ENCODE peak calls at places on chromosomes 2 and 18, in eight cellular contexts. M is PC-3, S is GM23338, G is OCI-LY7, R is MM.1S, H is neural progenitor cell, C is hepatocyte, X is SK-N-SH. T is an unnamed sample.

GRCh38 chr2:96116879-96117533 is 635 bp upstream of the ADRA2B start:
- DNase-seq in M (peak), S (peak), G (peak), R (peak), H (peak), C (peak), X (peak), T (no peak)

GRCh38 chr2:188765522-188765921 is 208.7 kb upstream of the COL3A1 start:
- DNase-seq in M (peak), S (peak), G (peak), R (no peak), H (peak), C (peak), X (no peak), T (peak)

GRCh38 chr2:67322361-67323001 is 74.7 kb upstream of the ETAA1 start:
- DNase-seq in M (peak), S (peak), G (no peak), R (peak), H (peak), C (peak), X (peak), T (peak)

GRCh38 chr2:220491633-220492032 is 864.2 kb downstream of the SLC4A3 start:
- DNase-seq in M (no peak), S (no peak), G (no peak), R (no peak), H (no peak), C (no peak), X (no peak), T (no peak)

GRCh38 chr2:226131299-226131784 is 668.3 kb downstream of the IRS1 start:
- DNase-seq in M (no peak), S (no peak), G (no peak), R (no peak), H (no peak), C (no peak), X (no peak), T (no peak)

GRCh38 chr18:45255142-45255890 is 360.0 kb upstream of the SLC14A2 start:
- DNase-seq in M (peak), S (peak), G (no peak), R (no peak), H (peak), C (peak), X (no peak), T (no peak)

GRCh38 chr18:49650426-49650891 is 88.6 kb downstream of the LIPG start:
- DNase-seq in M (peak), S (no peak), G (no peak), R (no peak), H (no peak), C (no peak), X (no peak), T (no peak)

GRCh38 chr18:47040982-47041381 is 5.6 kb upstream of the ELOA2 start:
- DNase-seq in M (no peak), S (no peak), G (no peak), R (no peak), H (no peak), C (no peak), X (no peak), T (no peak)

GRCh38 chr2:191604154-191604553 is 73.8 kb upstream of the NABP1 start:
- DNase-seq in M (no peak), S (no peak), G (no peak), R (no peak), H (no peak), C (no peak), X (no peak), T (no peak)

GRCh38 chr2:165016772-165017411 is 61.6 kb upstream of the SLC38A11 start:
- DNase-seq in M (peak), S (peak), G (peak), R (peak), H (peak), C (peak), X (peak), T (peak)

GRCh38 chr2:217706513-217706912 is 296.3 kb downstream of the TNS1 start:
- DNase-seq in M (no peak), S (no peak), G (no peak), R (no peak), H (no peak), C (no peak), X (no peak), T (no peak)

GRCh38 chr2:240217431-240218301 is 77.2 kb upstream of the OTOS start:
- DNase-seq in M (no peak), S (no peak), G (peak), R (no peak), H (no peak), C (no peak), X (no peak), T (peak)

GRCh38 chr2:128641421-128642095 is 322.9 kb upstream of the HS6ST1 start:
- DNase-seq in M (no peak), S (no peak), G (no peak), R (no peak), H (no peak), C (no peak), X (no peak), T (no peak)

GRCh38 chr2:99697811-99698568 is 208.2 kb upstream of the REV1 start:
- DNase-seq in M (peak), S (no peak), G (no peak), R (no peak), H (no peak), C (no peak), X (no peak), T (no peak)

GRCh38 chr18:76795981-76796380 is 26.4 kb upstream of the ZNF236 start:
- DNase-seq in M (no peak), S (peak), G (no peak), R (no peak), H (no peak), C (no peak), X (no peak), T (no peak)

GRCh38 chr18:63590966-63591695 is 4.0 kb downstream of the SERPINB13 start:
- DNase-seq in M (no peak), S (no peak), G (no peak), R (no peak), H (no peak), C (no peak), X (no peak), T (no peak)

GRCh38 chr2:98749053-98749450 is 18.1 kb upstream of the MGAT4A start:
- DNase-seq in M (no peak), S (no peak), G (peak), R (no peak), H (no peak), C (no peak), X (no peak), T (no peak)

GRCh38 chr2:201715459-201715858 is 17.0 kb upstream of the MPP4 start:
- DNase-seq in M (no peak), S (no peak), G (no peak), R (no peak), H (no peak), C (peak), X (no peak), T (no peak)

GRCh38 chr2:220445429-220446105 is 818.1 kb downstream of the SLC4A3 start:
- DNase-seq in M (peak), S (no peak), G (no peak), R (no peak), H (no peak), C (no peak), X (no peak), T (no peak)

GRCh38 chr2:84495539-84496146 is 20.7 kb upstream of the DNAH6 start:
- DNase-seq in M (peak), S (peak), G (peak), R (peak), H (peak), C (peak), X (peak), T (peak)

GRCh38 chr18:48059363-48060109 is 129.1 kb upstream of the SMAD2 start:
- DNase-seq in M (no peak), S (peak), G (no peak), R (no peak), H (peak), C (peak), X (peak), T (no peak)

GRCh38 chr2:126752876-126753275 is 96.9 kb downstream of the GYPC start:
- DNase-seq in M (no peak), S (no peak), G (no peak), R (no peak), H (no peak), C (no peak), X (no peak), T (no peak)

GRCh38 chr2:53475766-53476165 is 291.8 kb upstream of the CHAC2 start:
- DNase-seq in M (peak), S (no peak), G (no peak), R (no peak), H (no peak), C (no peak), X (no peak), T (no peak)

GRCh38 chr2:118387509-118387908 is 299.2 kb downstream of the INSIG2 start:
- DNase-seq in M (peak), S (no peak), G (no peak), R (no peak), H (no peak), C (no peak), X (no peak), T (no peak)

GRCh38 chr18:63155169-63155852 is 164.3 kb downstream of the BCL2 start:
- DNase-seq in M (peak), S (peak), G (peak), R (peak), H (peak), C (peak), X (peak), T (peak)

GRCh38 chr18:78778651-78779050 is 201.0 kb upstream of the SALL3 start:
- DNase-seq in M (no peak), S (no peak), G (no peak), R (no peak), H (no peak), C (no peak), X (no peak), T (no peak)

GRCh38 chr2:175631247-175631628 is 370.8 kb downstream of the LNPK start:
- DNase-seq in M (peak), S (no peak), G (no peak), R (no peak), H (no peak), C (peak), X (no peak), T (no peak)

GRCh38 chr2:160822006-160822405 is 328.4 kb upstream of the RBMS1 start:
- DNase-seq in M (no peak), S (no peak), G (no peak), R (no peak), H (no peak), C (no peak), X (no peak), T (no peak)

GRCh38 chr2:17583166-17583565 is 42.7 kb downstream of the VSNL1 start:
- DNase-seq in M (no peak), S (no peak), G (no peak), R (no peak), H (no peak), C (no peak), X (no peak), T (no peak)

GRCh38 chr18:58544179-58544578 is 84.7 kb downstream of the ALPK2 start:
- DNase-seq in M (peak), S (no peak), G (no peak), R (no peak), H (no peak), C (no peak), X (no peak), T (no peak)

GRCh38 chr2:239225456-239225855 is 175.4 kb downstream of the HDAC4 start:
- DNase-seq in M (no peak), S (no peak), G (no peak), R (no peak), H (no peak), C (no peak), X (no peak), T (no peak)

GRCh38 chr2:136255648-136256461 is 137.9 kb upstream of the CXCR4 start:
- DNase-seq in M (no peak), S (no peak), G (peak), R (no peak), H (no peak), C (no peak), X (no peak), T (no peak)

GRCh38 chr2:209666296-209666695 is 105.3 kb upstream of the UNC80 start:
- DNase-seq in M (no peak), S (peak), G (no peak), R (no peak), H (no peak), C (no peak), X (no peak), T (no peak)

GRCh38 chr18:1296237-1296636 is 391.6 kb downstream of the ADCYAP1 start:
- DNase-seq in M (peak), S (peak), G (no peak), R (no peak), H (no peak), C (no peak), X (no peak), T (no peak)

GRCh38 chr2:234840336-234840735 is 111.5 kb upstream of the SH3BP4 start:
- DNase-seq in M (peak), S (peak), G (no peak), R (no peak), H (peak), C (peak), X (no peak), T (peak)

GRCh38 chr2:42908538-42909200 is 116.3 kb upstream of the HAAO start:
- DNase-seq in M (no peak), S (no peak), G (no peak), R (peak), H (no peak), C (no peak), X (no peak), T (no peak)

GRCh38 chr18:21331094-21331493 is 89.1 kb downstream of the GREB1L start:
- DNase-seq in M (peak), S (no peak), G (no peak), R (no peak), H (peak), C (no peak), X (no peak), T (no peak)

GRCh38 chr2:143083636-143084035 is 45.6 kb upstream of the ARHGAP15 start:
- DNase-seq in M (peak), S (no peak), G (no peak), R (peak), H (no peak), C (no peak), X (no peak), T (no peak)

GRCh38 chr2:121480826-121481225 is 49.9 kb upstream of the RNU4ATAC start:
- DNase-seq in M (no peak), S (no peak), G (no peak), R (no peak), H (no peak), C (peak), X (peak), T (no peak)

GRCh38 chr2:226247289-226248275 is 552.0 kb downstream of the IRS1 start:
- DNase-seq in M (peak), S (no peak), G (no peak), R (no peak), H (no peak), C (no peak), X (no peak), T (no peak)

DNA sequence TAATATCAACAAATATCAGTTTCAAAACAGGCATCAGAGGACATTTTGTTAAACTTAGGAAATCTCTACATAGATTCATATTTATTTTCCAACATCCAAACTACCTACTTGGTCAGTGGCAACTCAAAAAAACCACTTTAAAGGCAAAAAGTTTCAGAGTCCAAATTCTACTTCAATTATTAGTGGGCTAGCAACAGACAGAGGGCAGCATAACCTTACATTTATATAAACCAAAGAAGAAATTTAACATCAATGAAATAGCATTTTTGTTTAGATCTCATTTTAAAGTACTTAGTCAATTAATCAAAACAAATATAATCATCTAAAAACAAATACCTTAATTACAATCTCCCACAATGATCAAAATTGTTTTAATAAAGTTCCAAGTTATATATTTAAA is 33.3 kb downstream of the RTTN start:
- DNase-seq in M (peak), S (peak), G (no peak), R (no peak), H (no peak), C (no peak), X (peak), T (no peak)
- TF ChIP-seq EZH2phosphoT487 in M (no peak), S (no peak), G (no peak), R (no peak), H (no peak), C (no peak), X (no peak), T (no peak)

GRCh38 chr2:223314831-223315230 is 262.8 kb downstream of the KCNE4 start:
- DNase-seq in M (no peak), S (no peak), G (no peak), R (no peak), H (no peak), C (no peak), X (no peak), T (no peak)

GRCh38 chr2:223319601-223320000 is 267.6 kb downstream of the KCNE4 start:
- DNase-seq in M (no peak), S (no peak), G (no peak), R (no peak), H (no peak), C (no peak), X (no peak), T (no peak)

GRCh38 chr2:223316346-223316745 is 264.4 kb downstream of the KCNE4 start:
- DNase-seq in M (no peak), S (no peak), G (no peak), R (no peak), H (no peak), C (no peak), X (no peak), T (no peak)

GRCh38 chr2:223313101-223313500 is 261.1 kb downstream of the KCNE4 start:
- DNase-seq in M (no peak), S (no peak), G (no peak), R (no peak), H (no peak), C (no peak), X (no peak), T (no peak)

GRCh38 chr2:223315813-223316212 is 263.8 kb downstream of the KCNE4 start:
- DNase-seq in M (no peak), S (no peak), G (no peak), R (no peak), H (no peak), C (no peak), X (no peak), T (no peak)
- TF ChIP-seq CTCF in M (no peak), S (no peak), G (no peak), R (no peak), H (no peak), C (no peak), X (no peak), T (no peak)

GRCh38 chr18:56284319-56284718 is 354.1 kb downstream of the TXNL1 start:
- DNase-seq in M (peak), S (no peak), G (no peak), R (no peak), H (no peak), C (no peak), X (no peak), T (no peak)
- TF ChIP-seq EZH2phosphoT487 in M (no peak), S (no peak), G (no peak), R (no peak), H (no peak), C (no peak), X (no peak), T (no peak)

GRCh38 chr2:19809206-19809605 is 92.6 kb downstream of the TTC32 start:
- DNase-seq in M (no peak), S (no peak), G (no peak), R (no peak), H (no peak), C (no peak), X (no peak), T (no peak)

GRCh38 chr2:19810637-19811036 is 91.1 kb downstream of the TTC32 start:
- DNase-seq in M (no peak), S (no peak), G (no peak), R (no peak), H (no peak), C (no peak), X (no peak), T (no peak)

GRCh38 chr2:19811186-19811585 is 90.6 kb downstream of the TTC32 start:
- DNase-seq in M (no peak), S (no peak), G (no peak), R (no peak), H (no peak), C (no peak), X (no peak), T (no peak)

GRCh38 chr2:19810148-19810547 is 91.6 kb downstream of the TTC32 start:
- DNase-seq in M (no peak), S (no peak), G (no peak), R (no peak), H (no peak), C (no peak), X (no peak), T (no peak)

DNA sequence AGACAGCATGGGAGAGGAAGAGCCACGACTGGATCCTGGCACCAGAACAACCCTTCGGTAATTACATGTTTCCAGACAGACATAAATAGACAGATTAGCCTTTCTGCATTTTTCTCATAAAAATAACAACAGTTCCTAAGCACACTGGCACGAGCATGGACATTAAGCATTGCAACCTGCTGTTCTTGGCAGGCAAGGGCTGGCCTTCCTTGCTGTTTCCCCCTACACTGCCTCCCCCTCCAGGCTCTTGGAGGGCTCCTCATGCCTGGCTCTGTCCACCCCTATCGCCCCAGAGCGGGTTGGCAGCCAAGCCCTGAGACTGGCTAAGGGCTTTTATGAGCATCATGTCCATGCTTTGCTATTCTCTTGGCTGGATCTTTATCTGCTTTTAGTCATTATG is 89.6 kb downstream of the TTC32 start:
- DNase-seq in M (no peak), S (no peak), G (no peak), R (no peak), H (no peak), C (peak), X (no peak), T (no peak)
- TF ChIP-seq CTCF in M (no peak), S (no peak), G (no peak), R (no peak), H (no peak), C (no peak), X (no peak), T (no peak)

GRCh38 chr2:45008296-45009129 is 739 bp downstream of the SIX2 start:
- DNase-seq in M (peak), S (peak), G (no peak), R (no peak), H (peak), C (peak), X (peak), T (no peak)
- TF ChIP-seq EZH2phosphoT487 in M (no peak), S (peak), G (no peak), R (no peak), H (peak), C (peak), X (no peak), T (no peak)